ENCODE peak calls at places on chromosomes 13 and 19, in four cellular contexts. One of them, this sample, is unnamed.
A peak's percentile ranks its signal among the peaks of the same experiment; 100 is the strongest.

GRCh38 chr19:49387936-49388372 is at the start of gene KASH5:
- DNase-seq in ascending aorta: no peak
- DNase-seq in testis: peak; percentile 85
- DNase-seq in upper lobe of right lung: peak; percentile 92
- DNase-seq in this sample: peak; percentile 96

GRCh38 chr19:31347828-31348314 is 1.4 kb downstream of the TSHZ3 start:
- DNase-seq in ascending aorta: peak; percentile 61
- DNase-seq in testis: no peak
- DNase-seq in upper lobe of right lung: no peak
- DNase-seq in this sample: no peak

GRCh38 chr19:46601318-46602224 is at the start of gene CALM3:
- DNase-seq in ascending aorta: peak; percentile 69
- DNase-seq in testis: peak; percentile 25
- DNase-seq in upper lobe of right lung: peak; percentile 72
- DNase-seq in this sample: no peak

GRCh38 chr19:10290876-10291553 is 1.3 kb downstream of the ICAM5 start:
- DNase-seq in ascending aorta: no peak
- DNase-seq in testis: peak; percentile 29
- DNase-seq in upper lobe of right lung: peak; percentile 92
- DNase-seq in this sample: peak; percentile 69

GRCh38 chr13:82766732-82767321 is 1115.4 kb downstream of the SLITRK1 start:
- DNase-seq in ascending aorta: no peak
- DNase-seq in testis: no peak
- DNase-seq in upper lobe of right lung: no peak
- DNase-seq in this sample: no peak

GRCh38 chr19:2477732-2478191 is 1.8 kb downstream of the GADD45B start:
- DNase-seq in ascending aorta: no peak
- DNase-seq in testis: peak; percentile 47
- DNase-seq in upper lobe of right lung: no peak
- DNase-seq in this sample: peak; percentile 64

GRCh38 chr19:3880471-3881271 is at the start of gene ATCAY:
- DNase-seq in ascending aorta: no peak
- DNase-seq in testis: no peak
- DNase-seq in upper lobe of right lung: no peak
- DNase-seq in this sample: no peak

GRCh38 chr13:45055198-45055901 is 65.0 kb upstream of the GTF2F2 start:
- DNase-seq in ascending aorta: no peak
- DNase-seq in testis: no peak
- DNase-seq in upper lobe of right lung: no peak
- DNase-seq in this sample: peak; percentile 10

GRCh38 chr13:43546260-43546659 is 240.5 kb downstream of the ENOX1 start:
- DNase-seq in ascending aorta: no peak
- DNase-seq in testis: peak; percentile 42
- DNase-seq in upper lobe of right lung: no peak
- DNase-seq in this sample: no peak

GRCh38 chr13:45200701-45201230 is at the start of gene KCTD4:
- DNase-seq in ascending aorta: no peak
- DNase-seq in testis: no peak
- DNase-seq in upper lobe of right lung: no peak
- DNase-seq in this sample: no peak

GRCh38 chr19:13060233-13060963 is 42.3 kb downstream of the LYL1 start:
- DNase-seq in ascending aorta: no peak
- DNase-seq in testis: peak; percentile 72
- DNase-seq in upper lobe of right lung: peak; percentile 75
- DNase-seq in this sample: no peak

GRCh38 chr19:30402790-30403189 is 30.6 kb downstream of the ZNF536 start:
- DNase-seq in ascending aorta: no peak
- DNase-seq in testis: no peak
- DNase-seq in upper lobe of right lung: no peak
- DNase-seq in this sample: no peak

GRCh38 chr13:113882716-113883115 is 18.8 kb upstream of the GAS6 start:
- DNase-seq in ascending aorta: no peak
- DNase-seq in testis: no peak
- DNase-seq in upper lobe of right lung: no peak
- DNase-seq in this sample: no peak

GRCh38 chr13:77372275-77372674 is 45.4 kb upstream of the MYCBP2 start:
- DNase-seq in ascending aorta: no peak
- DNase-seq in testis: no peak
- DNase-seq in upper lobe of right lung: no peak
- DNase-seq in this sample: no peak

GRCh38 chr19:13057147-13057572 is 45.5 kb downstream of the LYL1 start:
- DNase-seq in ascending aorta: no peak
- DNase-seq in testis: no peak
- DNase-seq in upper lobe of right lung: no peak
- DNase-seq in this sample: no peak

DNA sequence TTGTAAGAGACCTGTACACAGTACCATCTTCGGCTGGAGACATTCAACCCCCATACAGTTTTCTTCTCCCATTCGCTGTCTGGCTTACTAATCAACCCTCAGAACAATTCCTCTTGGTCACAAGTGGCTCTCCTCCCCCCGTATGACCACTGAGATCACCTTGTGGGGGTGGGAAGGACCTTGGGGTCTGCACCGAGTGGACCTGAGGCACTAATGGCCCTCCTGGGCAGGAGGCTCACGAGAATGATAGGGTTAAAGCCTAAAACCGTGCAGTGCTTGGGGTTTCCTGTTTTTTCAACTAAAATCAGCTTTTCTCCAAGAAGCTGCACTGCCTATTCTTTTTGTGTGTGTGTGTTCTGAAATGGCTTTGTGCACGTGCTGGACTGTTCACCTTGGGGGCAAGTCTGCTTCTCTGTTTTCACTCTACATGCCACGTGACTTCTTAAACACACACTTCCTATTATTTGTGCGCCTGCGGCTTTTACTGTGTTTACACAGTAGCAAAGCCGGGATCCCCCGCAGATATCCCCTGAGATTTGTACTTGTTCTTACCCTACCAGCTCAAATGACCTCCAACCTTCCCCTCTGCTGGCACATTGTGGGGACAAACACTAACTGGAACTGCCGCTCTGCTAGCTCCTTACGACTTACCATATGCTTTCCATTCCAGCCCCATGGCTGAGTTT is 12.3 kb downstream of the RBM26 start:
- DNase-seq in ascending aorta: no peak
- DNase-seq in testis: no peak
- DNase-seq in upper lobe of right lung: no peak
- DNase-seq in this sample: peak; percentile 47
- H3K4me3 ChIP-seq in ascending aorta: no peak overlapping the region
- H3K4me3 ChIP-seq in testis: no peak overlapping the region
- H3K4me3 ChIP-seq in upper lobe of right lung: peak overlapping the region; percentile 2
- H3K4me3 ChIP-seq in this sample: no peak overlapping the region

DNA sequence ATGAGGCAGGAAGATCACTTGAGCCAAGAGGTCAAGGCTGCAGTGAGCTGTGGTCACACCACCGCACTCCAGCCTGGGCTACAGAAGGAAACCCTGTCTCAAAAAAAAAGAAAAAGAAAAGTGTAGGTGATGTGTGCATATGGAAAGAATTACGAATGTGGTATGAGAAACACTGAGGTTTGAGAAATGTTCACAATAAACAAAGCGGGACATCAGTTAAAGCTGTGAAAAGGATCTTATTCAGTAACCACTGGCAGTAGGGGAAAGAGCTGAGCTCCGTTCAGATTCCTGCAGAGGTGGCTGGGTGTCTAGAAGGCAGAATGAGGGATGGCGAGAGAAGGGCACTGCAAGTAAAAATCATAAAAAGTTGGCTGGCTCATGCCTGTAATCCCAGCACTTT is 4.1 kb upstream of the IGSF23 start:
- DNase-seq in ascending aorta: no peak
- DNase-seq in testis: no peak
- DNase-seq in upper lobe of right lung: no peak
- DNase-seq in this sample: no peak
- TF ChIP-seq CTCF in ascending aorta: no peak
- TF ChIP-seq CTCF in testis: no peak
- TF ChIP-seq CTCF in upper lobe of right lung: no peak
- TF ChIP-seq CTCF in this sample: no peak

GRCh38 chr13:48532146-48532472 is 771 bp downstream of the RCBTB2 start:
- DNase-seq in ascending aorta: no peak
- DNase-seq in testis: no peak
- DNase-seq in upper lobe of right lung: no peak
- DNase-seq in this sample: no peak
- H3K4me3 ChIP-seq in ascending aorta: peak overlapping the region; percentile 83
- H3K4me3 ChIP-seq in testis: peak overlapping the region; percentile 85
- H3K4me3 ChIP-seq in upper lobe of right lung: peak overlapping the region; percentile 78
- H3K4me3 ChIP-seq in this sample: peak overlapping the region; percentile 75

GRCh38 chr19:53466726-53467125 is 807 bp upstream of the ZNF813 start:
- DNase-seq in ascending aorta: no peak
- DNase-seq in testis: no peak
- DNase-seq in upper lobe of right lung: no peak
- DNase-seq in this sample: no peak
- TF ChIP-seq CTCF in ascending aorta: no peak
- TF ChIP-seq CTCF in testis: no peak
- TF ChIP-seq CTCF in upper lobe of right lung: no peak
- TF ChIP-seq CTCF in this sample: no peak

GRCh38 chr13:55937180-55937579 is 1203.5 kb upstream of the PRR20A start:
- DNase-seq in ascending aorta: no peak
- DNase-seq in testis: no peak
- DNase-seq in upper lobe of right lung: no peak
- DNase-seq in this sample: no peak
- H3K4me3 ChIP-seq in ascending aorta: no peak overlapping the region
- H3K4me3 ChIP-seq in testis: no peak overlapping the region
- H3K4me3 ChIP-seq in upper lobe of right lung: no peak overlapping the region
- H3K4me3 ChIP-seq in this sample: no peak overlapping the region

DNA sequence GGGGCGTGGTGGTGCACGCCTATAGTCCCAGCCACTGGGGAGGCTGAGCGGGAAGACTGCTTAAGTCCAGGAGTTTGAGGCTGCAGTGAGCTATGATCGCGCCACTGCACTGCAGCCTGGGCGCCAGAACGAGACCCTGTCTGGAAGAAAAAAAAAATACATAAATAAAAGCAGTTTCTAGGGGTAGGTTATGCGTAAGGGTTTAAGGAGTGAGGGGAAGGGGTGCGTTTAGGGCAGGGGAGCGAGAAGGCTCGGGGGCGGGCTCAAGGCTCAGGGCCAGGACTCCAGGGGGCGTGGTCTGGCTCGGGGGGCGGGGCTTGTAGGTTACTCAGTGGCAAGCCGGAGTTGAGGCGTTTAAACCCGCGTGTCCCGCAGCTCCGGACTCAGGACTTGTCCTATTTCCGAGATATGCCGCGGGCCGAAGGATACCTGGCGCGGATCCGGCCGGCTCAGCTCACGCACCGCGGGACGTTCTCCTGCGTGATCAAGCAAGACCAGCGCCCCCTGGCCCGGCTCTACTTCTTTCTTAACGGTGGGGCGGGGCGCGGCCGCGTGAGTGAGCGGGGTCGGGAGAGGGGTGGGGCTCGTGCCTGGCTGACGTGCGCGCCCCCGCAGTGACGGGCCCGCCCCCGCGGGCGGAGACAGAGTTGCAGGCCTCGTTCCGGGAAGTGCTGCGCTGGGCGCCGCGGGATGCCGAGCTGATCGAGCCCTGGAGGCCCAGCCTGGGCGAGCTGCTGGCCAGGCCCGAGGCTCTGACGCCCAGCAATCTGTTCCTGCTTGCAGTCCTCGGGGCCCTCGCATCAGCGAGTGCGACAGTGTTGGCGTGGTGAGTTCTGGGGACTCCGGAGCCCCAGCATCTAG is 10.8 kb downstream of the SPACA6 start:
- DNase-seq in ascending aorta: peak; percentile 99
- DNase-seq in testis: peak; percentile 96
- DNase-seq in upper lobe of right lung: peak; percentile 99
- DNase-seq in this sample: peak; percentile 97
- TF ChIP-seq CTCF in ascending aorta: peak; percentile 54
- TF ChIP-seq CTCF in testis: peak; percentile 31
- TF ChIP-seq CTCF in upper lobe of right lung: peak; percentile 50
- TF ChIP-seq CTCF in this sample: peak; percentile 62

GRCh38 chr13:32840113-32840512 is 176.1 kb upstream of the KL start:
- DNase-seq in ascending aorta: no peak
- DNase-seq in testis: no peak
- DNase-seq in upper lobe of right lung: no peak
- DNase-seq in this sample: no peak

GRCh38 chr13:32840840-32841713 is 175.1 kb upstream of the KL start:
- DNase-seq in ascending aorta: no peak
- DNase-seq in testis: no peak
- DNase-seq in upper lobe of right lung: no peak
- DNase-seq in this sample: peak; percentile 46

GRCh38 chr13:32838985-32839384 is 177.2 kb upstream of the KL start:
- DNase-seq in ascending aorta: no peak
- DNase-seq in testis: no peak
- DNase-seq in upper lobe of right lung: no peak
- DNase-seq in this sample: peak; percentile 41

GRCh38 chr13:32837307-32837972 is 178.8 kb upstream of the KL start:
- DNase-seq in ascending aorta: no peak
- DNase-seq in testis: no peak
- DNase-seq in upper lobe of right lung: no peak
- DNase-seq in this sample: no peak

DNA sequence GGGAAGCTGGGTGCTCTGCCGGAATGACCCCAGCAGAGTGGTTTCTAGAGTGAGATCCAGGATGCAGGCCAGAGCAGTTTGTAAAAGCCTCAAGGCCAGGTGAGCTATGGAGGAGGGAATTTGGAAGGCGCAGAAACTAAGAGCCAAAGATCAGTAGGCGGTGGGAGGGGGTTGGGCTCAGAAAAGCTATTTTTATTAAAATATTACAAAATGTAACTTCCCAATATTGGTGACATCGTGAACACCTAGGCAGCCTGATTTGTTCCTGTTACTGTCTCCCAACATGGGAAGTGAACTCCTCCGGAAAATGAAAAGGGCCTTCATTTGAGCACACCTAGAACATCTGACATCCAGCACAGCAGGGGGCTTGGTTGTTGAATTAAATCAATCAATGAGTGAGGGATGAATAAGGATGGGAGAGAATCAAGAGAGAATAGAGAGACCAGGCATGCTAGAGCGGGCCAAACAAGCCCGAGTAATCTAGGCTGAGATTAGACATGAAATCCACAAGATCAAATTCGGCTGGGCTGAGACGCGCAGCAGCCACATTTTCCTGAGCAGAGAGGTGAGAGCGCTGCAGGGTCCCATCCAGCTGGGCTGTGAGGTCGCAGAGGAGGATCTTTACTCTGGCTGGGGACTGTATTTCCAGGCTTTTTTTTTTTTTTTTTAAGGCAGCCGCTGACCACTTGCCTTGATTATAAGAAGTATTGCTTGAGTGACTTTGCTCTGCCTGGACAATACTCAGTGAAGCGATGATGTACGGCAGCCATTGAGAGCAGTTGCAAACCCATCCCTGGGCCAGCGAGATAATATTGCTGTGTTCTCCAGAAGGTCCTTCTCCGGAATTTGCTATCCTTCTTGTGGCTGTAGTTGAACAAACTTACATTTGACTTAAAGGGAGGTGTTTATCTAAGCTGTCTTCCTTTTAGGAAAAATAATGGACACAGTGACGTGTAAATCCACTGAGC is 178.0 kb upstream of the KL start:
- DNase-seq in ascending aorta: no peak
- DNase-seq in testis: no peak
- DNase-seq in upper lobe of right lung: no peak
- DNase-seq in this sample: peak; percentile 24
- H3K4me3 ChIP-seq in ascending aorta: no peak overlapping the region
- H3K4me3 ChIP-seq in testis: no peak overlapping the region
- H3K4me3 ChIP-seq in upper lobe of right lung: no peak overlapping the region
- H3K4me3 ChIP-seq in this sample: no peak overlapping the region